ENCODE peak calls at places on chromosomes 3 and 15, in seven cellular contexts. J, H, W, Y, Z, P and M are unnamed samples.

GRCh38 chr3:116135462-116135861 is 309.8 kb downstream of the LSAMP start:
- DNase-seq in J (peak; percentile 96), H (no peak), W (no peak), Y (no peak), Z (peak; percentile 33), P (no peak), M (no peak)

GRCh38 chr15:85941186-85941855 is 138.3 kb upstream of the AGBL1 start:
- DNase-seq in J (peak; percentile 96), H (no peak), W (no peak), Y (no peak), Z (peak; percentile 65), P (no peak), M (no peak)

GRCh38 chr3:188389711-188390346 is 235.9 kb downstream of the LPP start:
- DNase-seq in J (no peak), H (no peak), W (peak; percentile 4), Y (peak; percentile 57), Z (peak; percentile 74), P (peak; percentile 89), M (peak; percentile 85)

GRCh38 chr15:58438111-58438510 is 6.3 kb downstream of the LIPC start:
- DNase-seq in J (no peak), H (no peak), W (no peak), Y (no peak), Z (no peak), P (no peak), M (no peak)

GRCh38 chr15:101504373-101504772 is 14.9 kb upstream of the PCSK6 start:
- DNase-seq in J (no peak), H (no peak), W (no peak), Y (no peak), Z (no peak), P (no peak), M (no peak)

GRCh38 chr3:85255954-85256353 is 297.2 kb downstream of the CADM2 start:
- DNase-seq in J (no peak), H (no peak), W (no peak), Y (no peak), Z (no peak), P (no peak), M (no peak)

GRCh38 chr15:48574187-48574586 is 71.3 kb downstream of the FBN1 start:
- DNase-seq in J (no peak), H (no peak), W (no peak), Y (no peak), Z (no peak), P (no peak), M (no peak)

GRCh38 chr3:142215111-142215510 is 10.3 kb downstream of the GK5 start:
- DNase-seq in J (no peak), H (no peak), W (no peak), Y (no peak), Z (no peak), P (no peak), M (no peak)

GRCh38 chr15:96058103-96058851 is 272.2 kb upstream of the NR2F2 start:
- DNase-seq in J (no peak), H (no peak), W (no peak), Y (peak; percentile 25), Z (no peak), P (no peak), M (no peak)

GRCh38 chr15:43383070-43383469 is 12.2 kb downstream of the TUBGCP4 start:
- DNase-seq in J (peak; percentile 37), H (no peak), W (no peak), Y (no peak), Z (no peak), P (no peak), M (no peak)

GRCh38 chr3:126146525-126147146 is 33.8 kb downstream of the ALDH1L1 start:
- DNase-seq in J (no peak), H (peak; percentile 32), W (no peak), Y (no peak), Z (no peak), P (no peak), M (no peak)

GRCh38 chr15:93088200-93088980 is 621 bp downstream of the RGMA start:
- DNase-seq in J (peak; percentile 18), H (no peak), W (no peak), Y (peak; percentile 32), Z (peak; percentile 27), P (no peak), M (peak; percentile 33)

GRCh38 chr15:44075535-44075934 is 119.5 kb downstream of the FRMD5 start:
- DNase-seq in J (peak; percentile 91), H (no peak), W (no peak), Y (no peak), Z (peak; percentile 94), P (no peak), M (no peak)

GRCh38 chr3:167106456-167106855 is 273.6 kb downstream of the ZBBX start:
- DNase-seq in J (no peak), H (no peak), W (no peak), Y (no peak), Z (no peak), P (no peak), M (no peak)

GRCh38 chr3:169264711-169265110 is 398.8 kb downstream of the MECOM start:
- DNase-seq in J (peak; percentile 64), H (no peak), W (no peak), Y (no peak), Z (peak; percentile 54), P (no peak), M (no peak)

GRCh38 chr3:38998086-38998485 is 53.7 kb downstream of the SCN11A start:
- DNase-seq in J (no peak), H (no peak), W (no peak), Y (no peak), Z (no peak), P (no peak), M (no peak)

GRCh38 chr3:195103623-195104022 is 167.3 kb downstream of the XXYLT1 start:
- DNase-seq in J (no peak), H (no peak), W (no peak), Y (no peak), Z (no peak), P (no peak), M (no peak)

GRCh38 chr3:131957511-131957910 is 77.3 kb downstream of the CPNE4 start:
- DNase-seq in J (no peak), H (no peak), W (no peak), Y (no peak), Z (no peak), P (no peak), M (no peak)

GRCh38 chr3:16101295-16102186 is 72.9 kb upstream of the GALNT15 start:
- DNase-seq in J (peak; percentile 78), H (no peak), W (no peak), Y (no peak), Z (peak; percentile 99), P (no peak), M (peak; percentile 4)

DNA sequence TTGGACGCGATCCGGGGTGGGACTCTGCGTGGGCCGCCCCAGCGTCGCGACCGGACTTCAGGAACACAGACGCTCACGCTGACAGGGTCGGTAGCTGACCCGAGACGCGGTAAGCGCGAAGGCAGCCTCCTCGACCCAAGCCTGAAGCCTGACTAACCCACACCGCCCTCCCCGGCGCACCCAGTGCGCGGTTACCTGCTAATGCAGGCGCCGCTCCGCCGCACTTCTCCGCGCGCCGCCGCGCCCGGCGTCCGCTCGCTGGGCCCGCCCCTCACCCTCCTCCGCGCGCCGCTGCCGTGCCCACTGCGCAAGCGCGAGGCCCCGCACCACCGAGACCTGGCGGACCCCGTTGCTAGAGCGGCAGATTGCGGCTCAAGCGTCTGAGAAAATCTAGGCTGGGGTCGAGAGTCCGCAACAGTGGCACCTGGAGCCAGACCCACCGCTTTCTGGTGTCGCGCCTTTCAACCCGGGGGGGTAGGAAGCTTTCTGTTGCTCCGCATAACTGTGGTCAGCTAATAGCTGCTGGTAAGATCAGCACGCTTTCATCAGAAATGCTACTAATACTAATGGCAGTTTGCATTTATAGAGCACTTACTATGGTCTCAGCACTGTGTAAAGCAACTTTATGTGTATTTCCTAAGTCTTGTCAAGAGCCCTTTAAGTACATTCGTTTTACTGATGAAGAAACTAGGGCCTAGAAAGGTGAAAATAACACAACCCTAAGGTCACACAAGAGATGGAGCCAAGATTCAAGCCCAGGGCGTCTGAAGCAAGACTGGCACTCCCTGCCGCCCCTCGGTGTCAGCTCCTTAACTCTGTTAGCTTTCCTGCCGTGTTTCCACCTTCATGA is at the start of gene TBCCD1:
- DNase-seq in J (peak; percentile 82), H (peak; percentile 96), W (peak; percentile 49), Y (peak; percentile 92), Z (peak; percentile 90), P (peak; percentile 94), M (peak; percentile 92)
- TF ChIP-seq CTCF in J (no peak), H (peak; percentile 4), W (no peak), Y (no peak), Z (no peak), P (no peak), M (no peak)

DNA sequence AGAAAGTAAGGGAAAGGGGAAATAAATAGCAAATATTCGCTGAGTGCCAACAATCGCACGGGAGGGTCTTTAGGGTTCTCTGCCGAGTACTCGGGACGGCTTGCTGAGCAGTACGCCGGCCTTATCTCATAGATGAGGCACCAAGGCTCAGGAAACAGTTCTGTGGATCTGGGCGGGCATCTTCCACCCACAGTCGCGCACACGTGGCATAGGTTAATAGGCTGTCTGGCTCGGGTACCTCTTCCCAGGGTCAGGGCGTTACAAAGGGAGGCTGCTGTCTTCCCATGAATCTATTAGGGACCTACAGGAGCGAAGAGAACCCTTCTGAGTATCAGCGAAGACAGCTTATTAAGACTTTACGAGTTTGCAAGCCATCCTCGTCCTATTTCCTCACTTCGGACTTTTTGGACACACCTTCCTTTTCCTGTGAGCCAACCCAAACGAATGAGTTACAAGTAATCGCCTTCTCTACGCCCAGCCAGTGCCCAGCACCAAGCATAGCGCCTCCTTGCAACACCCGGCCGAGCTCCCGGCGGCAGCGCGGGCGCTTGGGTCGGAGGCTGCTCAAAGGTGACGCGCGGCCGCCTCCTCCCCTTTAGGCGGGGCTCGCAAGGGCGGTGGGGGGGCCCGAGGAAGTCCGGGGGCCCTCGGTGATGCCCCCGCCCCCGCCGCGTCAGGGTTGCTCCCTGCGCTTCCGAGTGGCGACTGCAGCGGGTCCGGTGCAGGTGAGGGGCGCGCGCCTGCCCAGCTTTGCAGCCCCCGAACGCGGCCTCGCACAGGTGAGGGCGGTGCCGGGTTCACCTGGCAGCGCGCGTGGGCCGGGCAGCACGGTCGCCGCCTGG is at the start of gene MCTP2:
- DNase-seq in J (peak; percentile 53), H (peak; percentile 93), W (peak; percentile 57), Y (peak; percentile 74), Z (peak; percentile 96), P (peak; percentile 88), M (peak; percentile 92)
- TF ChIP-seq CTCF in J (no peak), H (no peak), W (no peak), Y (no peak), Z (peak; percentile 37), P (peak; percentile 24), M (no peak)

DNA sequence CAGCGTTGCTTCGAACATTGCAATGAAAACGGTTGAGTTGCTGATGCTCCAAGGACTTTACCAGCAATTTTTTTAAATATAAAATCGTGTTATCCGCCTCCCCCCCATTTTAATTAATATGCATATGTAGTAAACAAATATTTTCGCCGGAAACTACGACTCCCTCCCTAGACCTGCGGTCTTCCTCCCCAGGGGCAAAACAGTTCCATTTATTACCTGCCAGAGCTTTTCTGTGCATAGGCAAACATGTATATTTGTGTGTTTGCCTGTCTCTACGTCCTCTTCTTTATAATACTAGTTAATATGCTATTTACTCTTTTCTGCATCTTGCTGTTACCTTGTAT is 593 bp upstream of the RSL24D1 start:
- DNase-seq in J (no peak), H (no peak), W (no peak), Y (no peak), Z (no peak), P (no peak), M (no peak)
- TF ChIP-seq CTCF in J (no peak), H (no peak), W (no peak), Y (no peak), Z (no peak), P (peak; percentile 39), M (no peak)

DNA sequence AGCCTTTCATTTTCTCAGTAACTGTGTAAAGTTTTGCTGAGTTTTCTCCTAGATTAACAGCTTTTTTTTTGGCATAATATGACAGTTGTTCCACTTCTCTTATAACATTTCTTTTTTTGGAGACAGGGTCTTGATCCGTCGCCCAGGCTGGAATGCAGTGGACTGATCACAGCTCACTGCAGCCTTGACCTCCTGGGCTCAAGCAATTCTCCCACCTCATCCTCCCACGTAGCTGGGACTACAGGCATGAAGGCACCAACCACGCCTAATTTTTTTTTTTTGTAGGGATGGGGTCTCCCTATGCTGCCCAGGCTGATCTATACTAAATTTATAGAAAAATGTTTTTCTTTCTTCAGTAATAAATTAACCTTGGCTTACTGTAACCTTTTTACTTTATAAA is 30.1 kb downstream of the DLG1 start:
- DNase-seq in J (peak; percentile 39), H (no peak), W (no peak), Y (no peak), Z (no peak), P (no peak), M (no peak)
- TF ChIP-seq CTCF in J (no peak), H (no peak), W (no peak), Y (no peak), Z (no peak), P (no peak), M (no peak)